ENCODE peak calls at places on chromosomes 4 and X, in seven cellular contexts. L, C, J, E, K, I and Y are unnamed samples.

GRCh38 chrX:151753313-151754041 is 18.9 kb downstream of the CNGA2 start:
- DNase-seq in L (peak), C (peak), J (peak), E (no peak), K (no peak), I (peak), Y (no peak)

GRCh38 chr4:150252306-150252705 is 174.1 kb downstream of the DCLK2 start:
- DNase-seq in L (no peak), C (no peak), J (no peak), E (no peak), K (no peak), I (no peak), Y (no peak)

GRCh38 chrX:73262991-73263390 is 48.3 kb upstream of the NAP1L2 start:
- DNase-seq in L (no peak), C (peak), J (no peak), E (no peak), K (no peak), I (peak), Y (no peak)

GRCh38 chrX:133590703-133591505 is 175.6 kb upstream of the GPC4 start:
- DNase-seq in L (no peak), C (peak), J (no peak), E (no peak), K (no peak), I (no peak), Y (no peak)

GRCh38 chrX:102154900-102155805 is 624 bp downstream of the BEX5 start:
- DNase-seq in L (peak), C (peak), J (peak), E (peak), K (peak), I (no peak), Y (no peak)

GRCh38 chr4:124322234-124322831 is 390.2 kb downstream of the ANKRD50 start:
- DNase-seq in L (no peak), C (peak), J (no peak), E (no peak), K (no peak), I (peak), Y (no peak)

GRCh38 chr4:7095611-7096155 is 27.8 kb upstream of the GRPEL1 start:
- DNase-seq in L (no peak), C (no peak), J (no peak), E (no peak), K (no peak), I (no peak), Y (no peak)

GRCh38 chrX:70183091-70183490 is 5.8 kb downstream of the DGAT2L6 start:
- DNase-seq in L (no peak), C (no peak), J (no peak), E (no peak), K (no peak), I (no peak), Y (no peak)

GRCh38 chr4:145635630-145636029 is 16.4 kb downstream of the MMAA start:
- DNase-seq in L (no peak), C (no peak), J (no peak), E (no peak), K (no peak), I (no peak), Y (no peak)

GRCh38 chrX:42684062-42684461 is 93.9 kb downstream of the PPP1R2C start:
- DNase-seq in L (no peak), C (no peak), J (no peak), E (no peak), K (no peak), I (no peak), Y (no peak)

GRCh38 chr4:113447695-113448265 is 313.8 kb downstream of the CAMK2D start:
- DNase-seq in L (no peak), C (no peak), J (no peak), E (no peak), K (no peak), I (no peak), Y (no peak)